ENCODE peak calls at places on chromosomes 11 and 22, in eight cellular contexts. P, S, W, O, I, G, J and M are unnamed samples. For H3K4me1, the result is how much of the 10 kb centered on the place peaks cover.

GRCh38 chr11:28757725-28758515 is 649.7 kb downstream of the METTL15 start:
- DNase-seq in W (no peak), O (no peak), P (no peak), J (no peak), I (no peak), S (no peak), G (no peak), M (no peak)

GRCh38 chr22:25057013-25057881 is 104.7 kb downstream of the KIAA1671 start:
- DNase-seq in P (peak), W (peak), G (peak), S (peak), O (peak), I (peak), J (peak), M (no peak)

GRCh38 chr11:123139206-123139605 is 55.8 kb downstream of the CLMP start:
- DNase-seq in I (no peak), J (no peak), G (no peak), O (no peak), S (no peak), W (no peak), P (no peak), M (no peak)

GRCh38 chr11:96464695-96465307 is 75.0 kb downstream of the JRKL start:
- DNase-seq in W (no peak), J (no peak), O (no peak), P (no peak), G (no peak), I (peak), S (no peak), M (no peak)

GRCh38 chr22:35553341-35553740 is 12.7 kb downstream of the RASD2 start:
- DNase-seq in S (no peak), W (no peak), J (no peak), P (no peak), G (no peak), O (no peak), I (no peak), M (no peak)

GRCh38 chr11:48193876-48194275 is 22.7 kb upstream of the OR4B1 start:
- DNase-seq in W (no peak), G (no peak), J (no peak), P (no peak), I (no peak), S (no peak), O (no peak), M (no peak)

GRCh38 chr11:43278302-43278956 is 33.4 kb upstream of the API5 start:
- DNase-seq in O (no peak), J (no peak), G (no peak), W (no peak), P (no peak), S (no peak), I (peak), M (no peak)

GRCh38 chr22:35892192-35892591 is 136.4 kb downstream of the RBFOX2 start:
- DNase-seq in W (no peak), J (no peak), O (no peak), P (no peak), I (no peak), S (no peak), G (no peak), M (no peak)

GRCh38 chr22:37420656-37421467 is 6.4 kb downstream of the ELFN2 start:
- DNase-seq in W (no peak), J (no peak), G (peak), O (no peak), P (no peak), S (no peak), I (no peak), M (no peak)

GRCh38 chr11:82810326-82810725 is 76.7 kb upstream of the FAM181B start:
- DNase-seq in O (no peak), J (no peak), W (no peak), G (no peak), P (no peak), S (no peak), I (no peak), M (no peak)

GRCh38 chr22:24105661-24106060 is 75.6 kb upstream of the SUSD2 start:
- DNase-seq in P (no peak), W (no peak), O (no peak), S (peak), G (no peak), J (no peak), I (no peak), M (no peak)

GRCh38 chr11:130383363-130384168 is 44.8 kb downstream of the ADAMTS8 start:
- DNase-seq in I (peak), S (no peak), P (no peak), J (no peak), W (peak), O (no peak), G (no peak), M (no peak)

GRCh38 chr11:9754041-9754471 is 90.2 kb downstream of the SWAP70 start:
- DNase-seq in S (no peak), G (no peak), I (no peak), O (no peak), W (no peak), P (no peak), J (no peak), M (no peak)

GRCh38 chr22:37664249-37665101 is 6.0 kb downstream of the PDXP start:
- DNase-seq in G (no peak), W (no peak), O (peak), J (no peak), S (no peak), P (no peak), I (no peak), M (no peak)

GRCh38 chr11:68896171-68896959 is 7.3 kb downstream of the MRPL21 start:
- DNase-seq in W (no peak), O (no peak), S (no peak), J (peak), P (no peak), G (no peak), I (no peak), M (no peak)

GRCh38 chr22:46129390-46130041 is 20.8 kb upstream of the PPARA start:
- DNase-seq in P (peak), O (peak), W (peak), J (peak), S (peak), G (no peak), I (no peak), M (no peak)

GRCh38 chr11:67413266-67413797 is 2.1 kb upstream of the CARNS1 start:
- DNase-seq in S (no peak), G (no peak), W (no peak), P (no peak), I (no peak), O (no peak), J (no peak), M (no peak)

GRCh38 chr11:69984457-69985261 is 93.5 kb upstream of the ANO1 start:
- DNase-seq in P (no peak), G (no peak), I (no peak), W (peak), J (peak), O (no peak), S (no peak), M (no peak)

GRCh38 chr11:71485466-71485865 is 32.5 kb downstream of the NADSYN1 start:
- DNase-seq in J (peak), I (no peak), O (no peak), P (no peak), G (no peak), W (no peak), S (no peak), M (no peak)

GRCh38 chr11:8006349-8006977 is 19.3 kb downstream of the EIF3F start:
- DNase-seq in I (peak), J (no peak), G (no peak), S (no peak), W (no peak), O (peak), P (peak), M (no peak)

GRCh38 chr11:77299528-77299993 is 1.9 kb downstream of the GDPD4 start:
- DNase-seq in W (no peak), J (no peak), G (no peak), O (no peak), S (no peak), P (no peak), I (peak), M (no peak)

GRCh38 chr11:38191101-38191500 is 1593.1 kb upstream of the RAG2 start:
- DNase-seq in G (no peak), W (no peak), J (no peak), S (no peak), O (no peak), I (no peak), P (no peak), M (no peak)

GRCh38 chr11:29657709-29658108 is 359.1 kb downstream of the KCNA4 start:
- DNase-seq in I (no peak), W (no peak), O (peak), P (peak), S (no peak), J (no peak), G (no peak), M (no peak)

GRCh38 chr11:129681344-129682114 is 134.1 kb upstream of the TMEM45B start:
- DNase-seq in O (no peak), W (no peak), J (no peak), G (no peak), P (no peak), S (no peak), I (no peak), M (no peak)

GRCh38 chr11:43504316-43504950 is 145.7 kb downstream of the TTC17 start:
- DNase-seq in P (no peak), J (no peak), G (no peak), S (no peak), W (no peak), O (peak), I (no peak), M (peak)

GRCh38 chr11:69947059-69947771 is 128.0 kb upstream of the FGF3 start:
- DNase-seq in S (no peak), P (no peak), W (peak), J (peak), G (no peak), O (no peak), I (no peak), M (no peak)

GRCh38 chr11:3192511-3193372 is 25.9 kb downstream of the MRGPRG start:
- DNase-seq in G (no peak), S (no peak), J (no peak), I (no peak), P (no peak), O (no peak), W (peak), M (no peak)

GRCh38 chr11:60989108-60989650 is 17.7 kb downstream of the CD6 start:
- DNase-seq in P (no peak), O (no peak), I (no peak), J (no peak), G (no peak), S (no peak), W (no peak), M (no peak)

GRCh38 chr11:8080069-8080670 is 841 bp upstream of the TUB start:
- DNase-seq in P (no peak), O (no peak), S (no peak), G (no peak), I (no peak), J (no peak), W (no peak), M (no peak)

GRCh38 chr11:2913029-2913431 is 16.2 kb downstream of the PHLDA2 start:
- DNase-seq in W (no peak), J (no peak), O (no peak), I (peak), P (no peak), G (no peak), S (no peak), M (no peak)

GRCh38 chr11:45931739-45932138 is 9.3 kb downstream of the LARGE2 start:
- DNase-seq in I (no peak), S (no peak), W (no peak), P (no peak), J (peak), O (no peak), G (no peak), M (no peak)

GRCh38 chr11:134132808-134133207 is 63.9 kb downstream of the JAM3 start:
- DNase-seq in W (no peak), G (no peak), S (no peak), J (no peak), I (peak), P (no peak), O (no peak), M (no peak)

GRCh38 chr11:119436093-119436492 is 13.1 kb upstream of the THY1 start:
- DNase-seq in I (no peak), O (no peak), W (no peak), S (no peak), G (no peak), J (no peak), P (no peak), M (no peak)

GRCh38 chr22:21916309-21916918 is 36.2 kb downstream of the PPM1F start:
- DNase-seq in S (no peak), I (no peak), J (no peak), O (no peak), P (no peak), W (peak), G (no peak), M (no peak)

GRCh38 chr11:7414729-7415536 is 70.4 kb upstream of the OLFML1 start:
- DNase-seq in O (no peak), J (no peak), G (no peak), P (no peak), W (no peak), I (no peak), S (no peak), M (no peak)

GRCh38 chr11:123653997-123654565 is 343 bp downstream of the SCN3B start:
- DNase-seq in I (peak), S (peak), G (peak), J (peak), W (peak), P (peak), O (peak), M (no peak)

GRCh38 chr11:46291441-46292143 is 14.1 kb downstream of the CREB3L1 start:
- DNase-seq in O (peak), G (no peak), P (no peak), I (peak), J (no peak), S (no peak), W (peak), M (no peak)

GRCh38 chr11:706957-707816 is 1.2 kb downstream of the EPS8L2 start:
- DNase-seq in P (no peak), I (peak), O (no peak), J (peak), S (peak), W (no peak), G (no peak), M (no peak)

GRCh38 chr11:706439-706956 is 467 bp downstream of the EPS8L2 start:
- DNase-seq in J (no peak), O (no peak), S (peak), P (no peak), W (no peak), I (peak), G (no peak), M (no peak)

GRCh38 chr11:704189-704798 is 1.7 kb upstream of the EPS8L2 start:
- DNase-seq in W (no peak), P (no peak), J (no peak), O (no peak), I (no peak), G (no peak), S (no peak), M (no peak)

GRCh38 chr11:704799-705645 is 1.0 kb upstream of the EPS8L2 start:
- DNase-seq in J (peak), G (no peak), S (peak), I (peak), O (no peak), P (no peak), W (no peak), M (no peak)

DNA sequence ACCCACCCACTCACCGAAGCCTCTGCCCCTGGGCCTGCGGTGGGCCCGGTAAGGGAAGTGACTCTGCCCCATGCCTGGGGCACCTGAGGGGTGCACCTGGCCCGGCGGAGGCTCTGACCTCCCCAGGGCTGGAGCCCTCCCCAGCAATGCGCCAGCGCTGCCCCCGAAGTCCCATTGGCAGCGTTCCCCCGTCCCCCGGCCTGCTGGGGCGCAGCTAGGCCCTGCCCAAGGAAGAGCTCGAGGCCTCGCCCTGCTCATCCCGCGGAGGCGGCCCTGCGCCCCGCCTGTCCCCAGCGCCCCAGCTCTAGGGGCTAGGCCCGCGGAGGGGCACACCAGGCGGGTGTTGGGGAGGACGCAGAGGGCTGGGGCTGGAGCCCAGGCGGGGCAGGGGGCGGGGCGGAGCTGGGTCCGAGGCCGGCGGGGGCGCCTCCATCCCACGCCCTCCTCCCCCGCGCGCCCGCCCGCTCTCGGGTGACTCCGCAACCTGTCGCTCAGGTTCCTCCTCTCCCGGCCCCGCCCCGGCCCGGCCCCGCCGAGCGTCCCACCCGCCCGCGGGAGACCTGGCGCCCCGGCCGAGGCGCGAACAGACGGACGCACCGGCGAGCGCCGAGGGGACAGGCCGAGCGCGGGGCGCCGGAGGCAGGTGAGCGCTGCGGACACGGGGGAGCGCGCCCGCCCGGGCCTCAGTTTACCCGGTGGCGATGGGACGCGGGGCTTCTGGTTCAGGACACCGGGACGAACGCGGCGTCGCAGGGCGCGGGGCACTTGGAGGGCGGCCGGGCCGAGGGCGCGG is at the start of gene EPS8L2:
- DNase-seq in I (peak), W (no peak), P (no peak), O (no peak), J (peak), S (peak), G (no peak), M (no peak)
- H3K4me1 ChIP-seq in I (half or more), W (under half), P (under half), O (under half), J (under half), S (half or more), G (half or more), M (half or more)

DNA sequence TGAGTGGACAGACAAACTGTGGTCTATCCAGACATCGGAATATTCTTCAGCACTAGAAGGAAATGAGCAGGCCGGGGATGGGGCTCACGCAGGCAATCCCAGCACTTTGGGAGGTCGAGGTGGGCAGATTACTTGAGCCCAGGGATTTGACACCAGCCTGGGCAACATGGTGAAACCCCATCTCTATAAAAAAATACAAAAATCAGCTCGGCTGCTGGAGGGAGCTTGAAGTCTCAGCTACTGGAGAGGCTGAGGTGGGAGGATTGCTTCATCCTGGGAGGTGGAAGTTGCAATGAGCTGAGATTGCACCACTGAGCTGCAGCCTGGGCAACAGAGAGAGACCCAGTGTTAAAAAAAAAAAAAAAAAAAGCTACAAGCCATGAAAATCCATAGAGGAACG is 8.0 kb upstream of the CTSD start:
- DNase-seq in W (peak), S (peak), G (no peak), O (no peak), P (no peak), I (no peak), J (peak), M (no peak)
- H3K4me3 ChIP-seq in W (no peak), S (no peak), G (no peak), O (no peak), P (no peak), I (no peak), J (no peak), M (no peak)

GRCh38 chr11:113372317-113372716 is 15.3 kb upstream of the ANKK1 start:
- DNase-seq in W (no peak), O (no peak), I (no peak), G (no peak), S (no peak), P (no peak), J (no peak), M (no peak)
- TF ChIP-seq CTCF in W (no peak), O (no peak), I (peak), G (no peak), S (no peak), P (no peak), J (no peak), M (no peak)

GRCh38 chr11:11035331-11035730 is 177.5 kb upstream of the ZBED5 start:
- DNase-seq in O (no peak), W (no peak), S (no peak), I (no peak), G (no peak), J (no peak), P (no peak), M (no peak)
- H3K4me1 ChIP-seq in O (under half), W (under half), S (under half), I (under half), G (under half), J (under half), P (under half), M (under half)

GRCh38 chr22:50530280-50530856 is 556 bp upstream of the TYMP start:
- DNase-seq in G (peak), W (peak), S (peak), I (peak), J (peak), O (no peak), P (peak), M (no peak)
- H3K4me3 ChIP-seq in G (peak), W (peak), S (peak), I (peak), J (peak), O (peak), P (peak), M (peak)

DNA sequence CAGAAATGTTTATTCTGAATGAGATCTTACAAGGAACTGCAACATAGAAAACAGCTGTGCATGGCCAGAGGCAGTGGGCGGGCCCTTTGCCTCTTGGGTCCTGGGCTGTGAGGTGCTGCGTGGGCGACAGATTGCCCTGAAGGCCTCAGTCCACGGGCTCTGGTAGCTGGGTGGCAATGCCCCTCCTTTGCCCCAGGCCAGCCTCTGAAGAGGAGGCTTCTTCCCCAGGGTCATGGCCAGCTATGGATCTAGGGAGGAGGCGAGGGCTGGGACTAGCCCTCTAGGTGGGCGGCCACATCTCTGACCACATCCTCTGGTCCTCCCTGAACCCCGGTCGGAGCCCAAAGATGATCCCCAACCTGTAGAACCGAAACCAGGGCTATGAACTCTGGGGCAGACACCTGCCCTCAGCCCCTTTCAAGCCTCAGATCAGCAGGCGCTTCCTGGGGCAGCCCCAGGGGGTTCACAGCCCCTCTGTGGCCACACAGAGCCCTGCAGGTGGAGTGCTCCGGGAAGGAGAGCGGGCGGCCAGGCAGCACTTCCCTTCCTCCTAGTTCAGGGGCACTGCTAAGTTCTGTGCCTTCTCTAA is 6.6 kb upstream of the CDC42BPG start:
- DNase-seq in I (no peak), J (no peak), O (no peak), S (no peak), P (no peak), G (no peak), W (no peak), M (no peak)
- TF ChIP-seq CTCF in I (no peak), J (no peak), O (no peak), S (no peak), P (no peak), G (no peak), W (no peak), M (no peak)

DNA sequence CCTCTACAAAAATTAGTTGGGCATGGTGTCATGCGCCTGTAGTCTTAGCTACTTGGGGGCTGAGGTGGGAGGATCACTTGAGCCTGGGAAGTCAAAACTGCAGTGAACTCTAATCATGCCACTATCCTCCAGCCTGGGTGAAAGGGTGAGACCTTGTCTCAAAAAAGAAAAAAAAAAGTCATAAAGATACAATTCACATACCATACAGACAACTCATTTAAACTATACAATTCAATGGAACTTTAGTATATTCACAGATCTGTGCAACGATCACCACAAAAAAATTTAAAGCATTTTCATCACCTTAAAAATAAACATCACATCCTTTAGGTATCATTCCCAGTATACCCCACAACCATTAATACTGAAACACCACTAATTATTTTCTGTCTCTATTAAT is 201.2 kb downstream of the PGR start:
- DNase-seq in S (no peak), P (no peak), J (no peak), I (no peak), W (no peak), G (no peak), O (no peak), M (no peak)
- H3K4me1 ChIP-seq in S (under half), P (under half), J (under half), I (under half), W (under half), G (under half), O (under half), M (under half)